ENCODE peak calls at places on chromosomes 13 and 19, in eight cellular contexts. One of them, this sample, is unnamed.

GRCh38 chr19:12692960-12693359 is 3.5 kb downstream of the FBXW9 start:
- DNase-seq in K562: no peak
- DNase-seq in HCT116: no peak
- DNase-seq in SK-N-SH: no peak
- DNase-seq in GM12878: no peak
- DNase-seq in H1: no peak
- DNase-seq in HepG2: no peak
- DNase-seq in endothelial cell of umbilical vein: no peak
- DNase-seq in this sample: no peak

GRCh38 chr19:33554821-33555220 is 33.2 kb upstream of the PEPD start:
- DNase-seq in K562: no peak
- DNase-seq in HCT116: no peak
- DNase-seq in SK-N-SH: no peak
- DNase-seq in GM12878: no peak
- DNase-seq in H1: no peak
- DNase-seq in HepG2: no peak
- DNase-seq in endothelial cell of umbilical vein: no peak
- DNase-seq in this sample: no peak

GRCh38 chr19:5216141-5216847 is 124.3 kb downstream of the PTPRS start:
- DNase-seq in K562: no peak
- DNase-seq in HCT116: no peak
- DNase-seq in SK-N-SH: no peak
- DNase-seq in GM12878: peak; percentile 9
- DNase-seq in H1: no peak
- DNase-seq in HepG2: no peak
- DNase-seq in endothelial cell of umbilical vein: no peak
- DNase-seq in this sample: no peak

GRCh38 chr19:728011-728410 is 19.3 kb downstream of the PALM start:
- DNase-seq in K562: no peak
- DNase-seq in HCT116: no peak
- DNase-seq in SK-N-SH: no peak
- DNase-seq in GM12878: no peak
- DNase-seq in H1: no peak
- DNase-seq in HepG2: no peak
- DNase-seq in endothelial cell of umbilical vein: peak; percentile 66
- DNase-seq in this sample: no peak

GRCh38 chr13:105442941-105443340 is 1092.5 kb downstream of the EFNB2 start:
- DNase-seq in K562: no peak
- DNase-seq in HCT116: peak; percentile 87
- DNase-seq in SK-N-SH: no peak
- DNase-seq in GM12878: no peak
- DNase-seq in H1: no peak
- DNase-seq in HepG2: no peak
- DNase-seq in endothelial cell of umbilical vein: peak; percentile 93
- DNase-seq in this sample: peak; percentile 87

GRCh38 chr13:34255695-34256094 is 437.7 kb downstream of the RFC3 start:
- DNase-seq in K562: no peak
- DNase-seq in HCT116: no peak
- DNase-seq in SK-N-SH: no peak
- DNase-seq in GM12878: no peak
- DNase-seq in H1: no peak
- DNase-seq in HepG2: no peak
- DNase-seq in endothelial cell of umbilical vein: no peak
- DNase-seq in this sample: no peak

GRCh38 chr13:101178394-101178793 is 237.9 kb downstream of the NALCN start:
- DNase-seq in K562: no peak
- DNase-seq in HCT116: no peak
- DNase-seq in SK-N-SH: no peak
- DNase-seq in GM12878: no peak
- DNase-seq in H1: no peak
- DNase-seq in HepG2: no peak
- DNase-seq in endothelial cell of umbilical vein: no peak
- DNase-seq in this sample: no peak

GRCh38 chr19:42216653-42217521 is 590 bp downstream of the DEDD2 start:
- DNase-seq in K562: peak; percentile 66
- DNase-seq in HCT116: no peak
- DNase-seq in SK-N-SH: peak; percentile 86
- DNase-seq in GM12878: no peak
- DNase-seq in H1: peak; percentile 85
- DNase-seq in HepG2: peak; percentile 15
- DNase-seq in endothelial cell of umbilical vein: peak; percentile 47
- DNase-seq in this sample: peak; percentile 66

GRCh38 chr13:107531180-107531579 is 684.2 kb downstream of the LIG4 start:
- DNase-seq in K562: no peak
- DNase-seq in HCT116: no peak
- DNase-seq in SK-N-SH: no peak
- DNase-seq in GM12878: no peak
- DNase-seq in H1: no peak
- DNase-seq in HepG2: no peak
- DNase-seq in endothelial cell of umbilical vein: no peak
- DNase-seq in this sample: no peak

GRCh38 chr13:20144141-20144850 is 16.6 kb downstream of the GJA3 start:
- DNase-seq in K562: no peak
- DNase-seq in HCT116: no peak
- DNase-seq in SK-N-SH: no peak
- DNase-seq in GM12878: no peak
- DNase-seq in H1: peak; percentile 39
- DNase-seq in HepG2: no peak
- DNase-seq in endothelial cell of umbilical vein: no peak
- DNase-seq in this sample: no peak

GRCh38 chr19:39428309-39429112 is 7.2 kb downstream of the RPS16 start:
- DNase-seq in K562: no peak
- DNase-seq in HCT116: no peak
- DNase-seq in SK-N-SH: no peak
- DNase-seq in GM12878: no peak
- DNase-seq in H1: peak; percentile 88
- DNase-seq in HepG2: peak; percentile 66
- DNase-seq in endothelial cell of umbilical vein: peak; percentile 86
- DNase-seq in this sample: peak; percentile 81

GRCh38 chr13:67223024-67223423 is 7.1 kb downstream of the PCDH9 start:
- DNase-seq in K562: no peak
- DNase-seq in HCT116: no peak
- DNase-seq in SK-N-SH: no peak
- DNase-seq in GM12878: no peak
- DNase-seq in H1: no peak
- DNase-seq in HepG2: no peak
- DNase-seq in endothelial cell of umbilical vein: peak; percentile 34
- DNase-seq in this sample: no peak

GRCh38 chr13:97125810-97126738 is 96.1 kb upstream of the MBNL2 start:
- DNase-seq in K562: no peak
- DNase-seq in HCT116: no peak
- DNase-seq in SK-N-SH: no peak
- DNase-seq in GM12878: peak; percentile 57
- DNase-seq in H1: no peak
- DNase-seq in HepG2: no peak
- DNase-seq in endothelial cell of umbilical vein: no peak
- DNase-seq in this sample: no peak

GRCh38 chr13:32048816-32049215 is 17.2 kb downstream of the FRY start:
- DNase-seq in K562: no peak
- DNase-seq in HCT116: no peak
- DNase-seq in SK-N-SH: peak; percentile 21
- DNase-seq in GM12878: no peak
- DNase-seq in H1: no peak
- DNase-seq in HepG2: peak; percentile 43
- DNase-seq in endothelial cell of umbilical vein: peak; percentile 11
- DNase-seq in this sample: no peak

GRCh38 chr13:41905600-41906254 is 55.2 kb downstream of the VWA8 start:
- DNase-seq in K562: peak; percentile 31
- DNase-seq in HCT116: peak; percentile 34
- DNase-seq in SK-N-SH: peak; percentile 33
- DNase-seq in GM12878: no peak
- DNase-seq in H1: no peak
- DNase-seq in HepG2: peak; percentile 28
- DNase-seq in endothelial cell of umbilical vein: peak; percentile 33
- DNase-seq in this sample: peak; percentile 52

GRCh38 chr19:3683866-3684816 is 16.1 kb downstream of the PIP5K1C start:
- DNase-seq in K562: peak; percentile 79
- DNase-seq in HCT116: no peak
- DNase-seq in SK-N-SH: no peak
- DNase-seq in GM12878: no peak
- DNase-seq in H1: no peak
- DNase-seq in HepG2: no peak
- DNase-seq in endothelial cell of umbilical vein: no peak
- DNase-seq in this sample: no peak

GRCh38 chr13:110559429-110559943 is 2.0 kb downstream of the RAB20 start:
- DNase-seq in K562: no peak
- DNase-seq in HCT116: no peak
- DNase-seq in SK-N-SH: no peak
- DNase-seq in GM12878: no peak
- DNase-seq in H1: no peak
- DNase-seq in HepG2: no peak
- DNase-seq in endothelial cell of umbilical vein: no peak
- DNase-seq in this sample: no peak

GRCh38 chr19:8618751-8619150 is 8.2 kb upstream of the ADAMTS10 start:
- DNase-seq in K562: no peak
- DNase-seq in HCT116: peak; percentile 50
- DNase-seq in SK-N-SH: no peak
- DNase-seq in GM12878: no peak
- DNase-seq in H1: no peak
- DNase-seq in HepG2: peak; percentile 53
- DNase-seq in endothelial cell of umbilical vein: no peak
- DNase-seq in this sample: peak; percentile 65

GRCh38 chr13:102399791-102400618 is 1.8 kb downstream of the FGF14 start:
- DNase-seq in K562: no peak
- DNase-seq in HCT116: no peak
- DNase-seq in SK-N-SH: peak; percentile 78
- DNase-seq in GM12878: no peak
- DNase-seq in H1: peak; percentile 72
- DNase-seq in HepG2: no peak
- DNase-seq in endothelial cell of umbilical vein: no peak
- DNase-seq in this sample: no peak

GRCh38 chr19:55160986-55161365 is 3.4 kb upstream of the TNNI3 start:
- DNase-seq in K562: no peak
- DNase-seq in HCT116: no peak
- DNase-seq in SK-N-SH: no peak
- DNase-seq in GM12878: no peak
- DNase-seq in H1: no peak
- DNase-seq in HepG2: no peak
- DNase-seq in endothelial cell of umbilical vein: no peak
- DNase-seq in this sample: no peak
- H3K27ac ChIP-seq in K562: no peak overlapping the region
- H3K27ac ChIP-seq in HCT116: peak overlapping the region; percentile 43
- H3K27ac ChIP-seq in SK-N-SH: no peak overlapping the region
- H3K27ac ChIP-seq in GM12878: no peak overlapping the region
- H3K27ac ChIP-seq in H1: no peak overlapping the region
- H3K27ac ChIP-seq in HepG2: no peak overlapping the region
- H3K27ac ChIP-seq in endothelial cell of umbilical vein: no peak overlapping the region
- H3K27ac ChIP-seq in this sample: no peak overlapping the region

GRCh38 chr19:16066611-16067104 is 9.6 kb upstream of the TPM4 start:
- DNase-seq in K562: peak; percentile 72
- DNase-seq in HCT116: peak; percentile 80
- DNase-seq in SK-N-SH: peak; percentile 62
- DNase-seq in GM12878: no peak
- DNase-seq in H1: no peak
- DNase-seq in HepG2: peak; percentile 81
- DNase-seq in endothelial cell of umbilical vein: peak; percentile 86
- DNase-seq in this sample: peak; percentile 79

GRCh38 chr19:16060294-16060693 is 16.0 kb upstream of the TPM4 start:
- DNase-seq in K562: no peak
- DNase-seq in HCT116: no peak
- DNase-seq in SK-N-SH: no peak
- DNase-seq in GM12878: no peak
- DNase-seq in H1: no peak
- DNase-seq in HepG2: no peak
- DNase-seq in endothelial cell of umbilical vein: no peak
- DNase-seq in this sample: no peak

GRCh38 chr19:16064209-16064889 is 11.9 kb upstream of the TPM4 start:
- DNase-seq in K562: no peak
- DNase-seq in HCT116: no peak
- DNase-seq in SK-N-SH: no peak
- DNase-seq in GM12878: no peak
- DNase-seq in H1: no peak
- DNase-seq in HepG2: no peak
- DNase-seq in endothelial cell of umbilical vein: no peak
- DNase-seq in this sample: no peak

GRCh38 chr19:16061943-16062342 is 14.4 kb upstream of the TPM4 start:
- DNase-seq in K562: no peak
- DNase-seq in HCT116: no peak
- DNase-seq in SK-N-SH: no peak
- DNase-seq in GM12878: no peak
- DNase-seq in H1: no peak
- DNase-seq in HepG2: no peak
- DNase-seq in endothelial cell of umbilical vein: no peak
- DNase-seq in this sample: no peak

GRCh38 chr19:16062789-16063188 is 13.5 kb upstream of the TPM4 start:
- DNase-seq in K562: peak; percentile 73
- DNase-seq in HCT116: no peak
- DNase-seq in SK-N-SH: peak; percentile 73
- DNase-seq in GM12878: no peak
- DNase-seq in H1: peak; percentile 91
- DNase-seq in HepG2: no peak
- DNase-seq in endothelial cell of umbilical vein: peak; percentile 45
- DNase-seq in this sample: no peak
- TF ChIP-seq MAX in K562: no peak
- TF ChIP-seq MAX in HCT116: no peak
- TF ChIP-seq MAX in SK-N-SH: no peak
- TF ChIP-seq MAX in GM12878: no peak
- TF ChIP-seq MAX in H1: no peak
- TF ChIP-seq MAX in HepG2: no peak
- TF ChIP-seq MAX in endothelial cell of umbilical vein: no peak
- TF ChIP-seq MAX in this sample: no peak

GRCh38 chr19:14556662-14557188 is 15.1 kb downstream of the NDUFB7 start:
- DNase-seq in K562: peak; percentile 81
- DNase-seq in HCT116: peak; percentile 67
- DNase-seq in SK-N-SH: peak; percentile 94
- DNase-seq in GM12878: no peak
- DNase-seq in H1: peak; percentile 90
- DNase-seq in HepG2: peak; percentile 61
- DNase-seq in endothelial cell of umbilical vein: peak; percentile 79
- DNase-seq in this sample: peak; percentile 66
- H3K4me3 ChIP-seq in K562: no peak overlapping the region
- H3K4me3 ChIP-seq in HCT116: peak overlapping the region; percentile 23
- H3K4me3 ChIP-seq in SK-N-SH: no peak overlapping the region
- H3K4me3 ChIP-seq in GM12878: no peak overlapping the region
- H3K4me3 ChIP-seq in H1: no peak overlapping the region
- H3K4me3 ChIP-seq in HepG2: no peak overlapping the region
- H3K4me3 ChIP-seq in endothelial cell of umbilical vein: no peak overlapping the region
- H3K4me3 ChIP-seq in this sample: no peak overlapping the region

GRCh38 chr19:18440421-18440877 is 2.5 kb upstream of the ISYNA1 start:
- DNase-seq in K562: peak; percentile 62
- DNase-seq in HCT116: no peak
- DNase-seq in SK-N-SH: peak; percentile 64
- DNase-seq in GM12878: no peak
- DNase-seq in H1: no peak
- DNase-seq in HepG2: peak; percentile 57
- DNase-seq in endothelial cell of umbilical vein: no peak
- DNase-seq in this sample: no peak

GRCh38 chr19:18438331-18439024 is 545 bp upstream of the ISYNA1 start:
- DNase-seq in K562: peak; percentile 84
- DNase-seq in HCT116: no peak
- DNase-seq in SK-N-SH: no peak
- DNase-seq in GM12878: no peak
- DNase-seq in H1: peak; percentile 78
- DNase-seq in HepG2: peak; percentile 63
- DNase-seq in endothelial cell of umbilical vein: peak; percentile 24
- DNase-seq in this sample: no peak

GRCh38 chr19:18440936-18441803 is 3.2 kb upstream of the ISYNA1 start:
- DNase-seq in K562: no peak
- DNase-seq in HCT116: no peak
- DNase-seq in SK-N-SH: no peak
- DNase-seq in GM12878: no peak
- DNase-seq in H1: no peak
- DNase-seq in HepG2: peak; percentile 10
- DNase-seq in endothelial cell of umbilical vein: no peak
- DNase-seq in this sample: no peak

GRCh38 chr19:18439025-18439909 is 1.3 kb upstream of the ISYNA1 start:
- DNase-seq in K562: peak; percentile 30
- DNase-seq in HCT116: no peak
- DNase-seq in SK-N-SH: no peak
- DNase-seq in GM12878: no peak
- DNase-seq in H1: no peak
- DNase-seq in HepG2: peak; percentile 72
- DNase-seq in endothelial cell of umbilical vein: no peak
- DNase-seq in this sample: no peak

GRCh38 chr19:18439910-18440237 is 1.9 kb upstream of the ISYNA1 start:
- DNase-seq in K562: no peak
- DNase-seq in HCT116: no peak
- DNase-seq in SK-N-SH: no peak
- DNase-seq in GM12878: no peak
- DNase-seq in H1: no peak
- DNase-seq in HepG2: no peak
- DNase-seq in endothelial cell of umbilical vein: no peak
- DNase-seq in this sample: no peak
- H3K27ac ChIP-seq in K562: peak overlapping the region; percentile 94
- H3K27ac ChIP-seq in HCT116: peak overlapping the region; percentile 99
- H3K27ac ChIP-seq in SK-N-SH: no peak overlapping the region
- H3K27ac ChIP-seq in GM12878: no peak overlapping the region
- H3K27ac ChIP-seq in H1: no peak overlapping the region
- H3K27ac ChIP-seq in HepG2: no peak overlapping the region
- H3K27ac ChIP-seq in endothelial cell of umbilical vein: no peak overlapping the region
- H3K27ac ChIP-seq in this sample: peak overlapping the region; percentile 36